ENCODE peak calls at places on chromosomes 2 and 18, in five cellular contexts. A is NCI-H2171 treated with DMSO at 0.1 percent for 48 hours; P is CD4-positive, alpha-beta T cell; B is stimulated activated CD4-positive, alpha-beta T cell treated with anti-CD3 and anti-CD28 coated beads, Interleukin-4, amount 100 ng/mL, for 48 hours; F is pons. E is an unnamed sample.

GRCh38 chr2:63497561-63497960 is 90.7 kb downstream of the WDPCP start:
- DNase-seq in F (no peak), A (no peak), B (no peak), P (no peak), E (no peak)

GRCh38 chr2:141767051-141767450 is 363.8 kb downstream of the LRP1B start:
- DNase-seq in A (no peak), B (no peak), F (no peak), P (no peak), E (no peak)

GRCh38 chr2:152466041-152466440 is 131.1 kb downstream of the FMNL2 start:
- DNase-seq in P (no peak), F (no peak), A (no peak), B (no peak), E (no peak)

GRCh38 chr18:34153711-34154110 is 71.0 kb downstream of the NOL4 start:
- DNase-seq in A (no peak), F (no peak), B (no peak), P (no peak), E (peak; percentile 27)

GRCh38 chr2:25339791-25340339 is 1.9 kb downstream of the DNMT3A start:
- DNase-seq in F (no peak), A (peak; percentile 93), P (no peak), B (no peak), E (no peak)

GRCh38 chr2:98757904-98758421 is 27.0 kb upstream of the MGAT4A start:
- DNase-seq in P (no peak), B (no peak), A (peak; percentile 41), F (peak; percentile 92), E (peak; percentile 98)

GRCh38 chr2:62774555-62775366 is 69.2 kb downstream of the EHBP1 start:
- DNase-seq in B (no peak), P (no peak), A (peak; percentile 9), F (peak; percentile 56), E (peak; percentile 45)

GRCh38 chr2:222878877-222879601 is 18.2 kb downstream of the ACSL3 start:
- DNase-seq in F (no peak), B (no peak), P (no peak), A (no peak), E (no peak)

GRCh38 chr2:44975571-44976450 is 33.4 kb downstream of the SIX2 start:
- DNase-seq in F (no peak), P (no peak), B (no peak), A (no peak), E (no peak)

GRCh38 chr2:218146056-218146455 is 20.2 kb downstream of the CXCR2 start:
- DNase-seq in P (no peak), B (no peak), F (no peak), A (no peak), E (no peak)

GRCh38 chr2:9681427-9681817 is 50.6 kb upstream of the YWHAQ start:
- DNase-seq in F (no peak), B (no peak), A (no peak), P (no peak), E (no peak)

GRCh38 chr2:44936715-44937687 is 4.5 kb upstream of the SIX3 start:
- DNase-seq in A (no peak), P (no peak), B (no peak), F (no peak), E (no peak)

GRCh38 chr2:161981016-161981415 is 93.0 kb downstream of the DPP4 start:
- DNase-seq in A (peak; percentile 42), B (no peak), P (no peak), F (no peak), E (no peak)

GRCh38 chr18:64271264-64271663 is 122.4 kb upstream of the LINC00305 start:
- DNase-seq in A (peak; percentile 25), P (no peak), B (no peak), F (peak; percentile 29), E (no peak)

GRCh38 chr2:64524604-64525322 is 635 bp downstream of the AFTPH start:
- DNase-seq in B (peak; percentile 38), P (no peak), A (peak; percentile 51), F (peak; percentile 17), E (no peak)

GRCh38 chr2:172667926-172668325 is 67.7 kb upstream of the RAPGEF4 start:
- DNase-seq in F (peak; percentile 20), A (no peak), B (no peak), P (no peak), E (no peak)

GRCh38 chr18:37963837-37964236 is 398.2 kb upstream of the CELF4 start:
- DNase-seq in A (no peak), B (no peak), F (no peak), P (no peak), E (no peak)

GRCh38 chr2:3399829-3400228 is 20.3 kb downstream of the TRAPPC12 start:
- DNase-seq in B (no peak), F (peak; percentile 91), A (no peak), P (no peak), E (no peak)

GRCh38 chr2:222033541-222033940 is 265.3 kb downstream of the PAX3 start:
- DNase-seq in A (no peak), B (no peak), F (no peak), P (no peak), E (no peak)

GRCh38 chr2:160472839-160473251 is 20.8 kb downstream of the RBMS1 start:
- DNase-seq in P (no peak), A (no peak), F (no peak), B (no peak), E (no peak)

GRCh38 chr2:168731550-168732128 is 70.8 kb upstream of the NOSTRIN start:
- DNase-seq in B (no peak), P (no peak), F (no peak), A (no peak), E (no peak)

GRCh38 chr2:1728821-1729220 is 15.5 kb downstream of the PXDN start:
- DNase-seq in P (no peak), F (no peak), A (peak; percentile 42), B (no peak), E (no peak)

GRCh38 chr2:129191530-129191929 is 787.9 kb upstream of the RAB6C start:
- DNase-seq in A (no peak), F (no peak), B (no peak), P (no peak), E (no peak)

GRCh38 chr2:74053959-74054715 is 69.4 kb downstream of the TET3 start:
- DNase-seq in F (no peak), A (no peak), P (no peak), B (no peak), E (no peak)